ENCODE peak calls at places on chromosomes 13 and 19, in ten cellular contexts. One of them, this sample, is unnamed.

GRCh38 chr19:2358548-2359173 is 1.4 kb upstream of the TMPRSS9 start:
- ATAC-seq in esophagus mucosa: no peak
- ATAC-seq in activated T-cell treated with anti-CD3 and anti-CD28 coated beads, Interleukin-2, amount 50 U/mL, for 4 hours: no peak
- ATAC-seq in right cardiac atrium: no peak
- ATAC-seq in stimulated activated naive B cell treated with anti-CD40 and anti-IgM and Interleukin-4, amounts not matched to agents 10 μg/mL and 1 μg/mL and 100 μg/mL, for 72 hours: no peak
- ATAC-seq in B cell: no peak
- ATAC-seq in left lobe of liver: no peak
- ATAC-seq in activated CD8-positive, alpha-beta T cell treated with anti-CD3 and anti-CD28 coated beads for 36 hours: no peak
- ATAC-seq in activated naive CD8-positive, alpha-beta T cell treated with anti-CD3 and anti-CD28 coated beads, Interleukin-2, amount 10 ng/mL, durations not matched to agents 7 days and 5 days: no peak
- ATAC-seq in lower lobe of right lung: no peak
- ATAC-seq in this sample: no peak

GRCh38 chr19:7729831-7730285 is 2.1 kb downstream of the CLEC4G start:
- ATAC-seq in activated naive CD8-positive, alpha-beta T cell treated with anti-CD3 and anti-CD28 coated beads, Interleukin-2, amount 10 ng/mL, durations not matched to agents 7 days and 5 days: no peak
- ATAC-seq in activated T-cell treated with anti-CD3 and anti-CD28 coated beads, Interleukin-2, amount 50 U/mL, for 4 hours: peak
- ATAC-seq in activated CD8-positive, alpha-beta T cell treated with anti-CD3 and anti-CD28 coated beads for 36 hours: peak
- ATAC-seq in lower lobe of right lung: no peak
- ATAC-seq in right cardiac atrium: no peak
- ATAC-seq in left lobe of liver: no peak
- ATAC-seq in B cell: peak
- ATAC-seq in stimulated activated naive B cell treated with anti-CD40 and anti-IgM and Interleukin-4, amounts not matched to agents 10 μg/mL and 1 μg/mL and 100 μg/mL, for 72 hours: peak
- ATAC-seq in esophagus mucosa: no peak
- ATAC-seq in this sample: no peak

GRCh38 chr13:26541678-26542553 is 15.6 kb upstream of the WASF3 start:
- ATAC-seq in left lobe of liver: no peak
- ATAC-seq in activated T-cell treated with anti-CD3 and anti-CD28 coated beads, Interleukin-2, amount 50 U/mL, for 4 hours: no peak
- ATAC-seq in lower lobe of right lung: peak
- ATAC-seq in stimulated activated naive B cell treated with anti-CD40 and anti-IgM and Interleukin-4, amounts not matched to agents 10 μg/mL and 1 μg/mL and 100 μg/mL, for 72 hours: no peak
- ATAC-seq in esophagus mucosa: no peak
- ATAC-seq in activated CD8-positive, alpha-beta T cell treated with anti-CD3 and anti-CD28 coated beads for 36 hours: no peak
- ATAC-seq in right cardiac atrium: no peak
- ATAC-seq in activated naive CD8-positive, alpha-beta T cell treated with anti-CD3 and anti-CD28 coated beads, Interleukin-2, amount 10 ng/mL, durations not matched to agents 7 days and 5 days: no peak
- ATAC-seq in B cell: no peak
- ATAC-seq in this sample: no peak

GRCh38 chr19:954672-955494 is 29.0 kb downstream of the ARID3A start:
- ATAC-seq in esophagus mucosa: no peak
- ATAC-seq in stimulated activated naive B cell treated with anti-CD40 and anti-IgM and Interleukin-4, amounts not matched to agents 10 μg/mL and 1 μg/mL and 100 μg/mL, for 72 hours: peak
- ATAC-seq in activated T-cell treated with anti-CD3 and anti-CD28 coated beads, Interleukin-2, amount 50 U/mL, for 4 hours: no peak
- ATAC-seq in B cell: peak
- ATAC-seq in right cardiac atrium: peak
- ATAC-seq in lower lobe of right lung: no peak
- ATAC-seq in activated CD8-positive, alpha-beta T cell treated with anti-CD3 and anti-CD28 coated beads for 36 hours: peak
- ATAC-seq in left lobe of liver: no peak
- ATAC-seq in activated naive CD8-positive, alpha-beta T cell treated with anti-CD3 and anti-CD28 coated beads, Interleukin-2, amount 10 ng/mL, durations not matched to agents 7 days and 5 days: no peak
- ATAC-seq in this sample: peak

GRCh38 chr19:29290853-29291252 is 77.9 kb upstream of the UQCRFS1 start:
- ATAC-seq in right cardiac atrium: no peak
- ATAC-seq in stimulated activated naive B cell treated with anti-CD40 and anti-IgM and Interleukin-4, amounts not matched to agents 10 μg/mL and 1 μg/mL and 100 μg/mL, for 72 hours: no peak
- ATAC-seq in activated T-cell treated with anti-CD3 and anti-CD28 coated beads, Interleukin-2, amount 50 U/mL, for 4 hours: no peak
- ATAC-seq in left lobe of liver: no peak
- ATAC-seq in activated naive CD8-positive, alpha-beta T cell treated with anti-CD3 and anti-CD28 coated beads, Interleukin-2, amount 10 ng/mL, durations not matched to agents 7 days and 5 days: no peak
- ATAC-seq in activated CD8-positive, alpha-beta T cell treated with anti-CD3 and anti-CD28 coated beads for 36 hours: no peak
- ATAC-seq in esophagus mucosa: no peak
- ATAC-seq in B cell: no peak
- ATAC-seq in lower lobe of right lung: no peak
- ATAC-seq in this sample: no peak

GRCh38 chr19:37991841-37992248 is 84.8 kb downstream of the SIPA1L3 start:
- ATAC-seq in stimulated activated naive B cell treated with anti-CD40 and anti-IgM and Interleukin-4, amounts not matched to agents 10 μg/mL and 1 μg/mL and 100 μg/mL, for 72 hours: peak
- ATAC-seq in right cardiac atrium: no peak
- ATAC-seq in activated naive CD8-positive, alpha-beta T cell treated with anti-CD3 and anti-CD28 coated beads, Interleukin-2, amount 10 ng/mL, durations not matched to agents 7 days and 5 days: no peak
- ATAC-seq in lower lobe of right lung: peak
- ATAC-seq in esophagus mucosa: peak
- ATAC-seq in activated T-cell treated with anti-CD3 and anti-CD28 coated beads, Interleukin-2, amount 50 U/mL, for 4 hours: no peak
- ATAC-seq in activated CD8-positive, alpha-beta T cell treated with anti-CD3 and anti-CD28 coated beads for 36 hours: no peak
- ATAC-seq in B cell: peak
- ATAC-seq in left lobe of liver: no peak
- ATAC-seq in this sample: no peak

GRCh38 chr19:14555918-14556661 is 15.8 kb downstream of the NDUFB7 start:
- ATAC-seq in activated CD8-positive, alpha-beta T cell treated with anti-CD3 and anti-CD28 coated beads for 36 hours: peak
- ATAC-seq in esophagus mucosa: peak
- ATAC-seq in activated T-cell treated with anti-CD3 and anti-CD28 coated beads, Interleukin-2, amount 50 U/mL, for 4 hours: peak
- ATAC-seq in left lobe of liver: no peak
- ATAC-seq in stimulated activated naive B cell treated with anti-CD40 and anti-IgM and Interleukin-4, amounts not matched to agents 10 μg/mL and 1 μg/mL and 100 μg/mL, for 72 hours: peak
- ATAC-seq in B cell: no peak
- ATAC-seq in right cardiac atrium: no peak
- ATAC-seq in lower lobe of right lung: peak
- ATAC-seq in activated naive CD8-positive, alpha-beta T cell treated with anti-CD3 and anti-CD28 coated beads, Interleukin-2, amount 10 ng/mL, durations not matched to agents 7 days and 5 days: peak
- ATAC-seq in this sample: peak

GRCh38 chr13:83980322-83980721 is 98.0 kb upstream of the SLITRK1 start:
- ATAC-seq in esophagus mucosa: no peak
- ATAC-seq in activated T-cell treated with anti-CD3 and anti-CD28 coated beads, Interleukin-2, amount 50 U/mL, for 4 hours: no peak
- ATAC-seq in B cell: no peak
- ATAC-seq in right cardiac atrium: no peak
- ATAC-seq in left lobe of liver: no peak
- ATAC-seq in activated CD8-positive, alpha-beta T cell treated with anti-CD3 and anti-CD28 coated beads for 36 hours: no peak
- ATAC-seq in lower lobe of right lung: no peak
- ATAC-seq in stimulated activated naive B cell treated with anti-CD40 and anti-IgM and Interleukin-4, amounts not matched to agents 10 μg/mL and 1 μg/mL and 100 μg/mL, for 72 hours: no peak
- ATAC-seq in activated naive CD8-positive, alpha-beta T cell treated with anti-CD3 and anti-CD28 coated beads, Interleukin-2, amount 10 ng/mL, durations not matched to agents 7 days and 5 days: no peak
- ATAC-seq in this sample: no peak

GRCh38 chr19:7376151-7376852 is 27.6 kb downstream of the ARHGEF18 start:
- ATAC-seq in B cell: no peak
- ATAC-seq in esophagus mucosa: no peak
- ATAC-seq in activated CD8-positive, alpha-beta T cell treated with anti-CD3 and anti-CD28 coated beads for 36 hours: no peak
- ATAC-seq in left lobe of liver: no peak
- ATAC-seq in right cardiac atrium: no peak
- ATAC-seq in activated naive CD8-positive, alpha-beta T cell treated with anti-CD3 and anti-CD28 coated beads, Interleukin-2, amount 10 ng/mL, durations not matched to agents 7 days and 5 days: no peak
- ATAC-seq in activated T-cell treated with anti-CD3 and anti-CD28 coated beads, Interleukin-2, amount 50 U/mL, for 4 hours: no peak
- ATAC-seq in lower lobe of right lung: no peak
- ATAC-seq in stimulated activated naive B cell treated with anti-CD40 and anti-IgM and Interleukin-4, amounts not matched to agents 10 μg/mL and 1 μg/mL and 100 μg/mL, for 72 hours: no peak
- ATAC-seq in this sample: no peak

GRCh38 chr13:49495783-49496762 is at the start of gene PHF11:
- ATAC-seq in left lobe of liver: peak
- ATAC-seq in stimulated activated naive B cell treated with anti-CD40 and anti-IgM and Interleukin-4, amounts not matched to agents 10 μg/mL and 1 μg/mL and 100 μg/mL, for 72 hours: peak
- ATAC-seq in lower lobe of right lung: peak
- ATAC-seq in activated T-cell treated with anti-CD3 and anti-CD28 coated beads, Interleukin-2, amount 50 U/mL, for 4 hours: peak
- ATAC-seq in esophagus mucosa: peak
- ATAC-seq in activated CD8-positive, alpha-beta T cell treated with anti-CD3 and anti-CD28 coated beads for 36 hours: peak
- ATAC-seq in activated naive CD8-positive, alpha-beta T cell treated with anti-CD3 and anti-CD28 coated beads, Interleukin-2, amount 10 ng/mL, durations not matched to agents 7 days and 5 days: peak
- ATAC-seq in right cardiac atrium: peak
- ATAC-seq in B cell: peak
- ATAC-seq in this sample: peak

GRCh38 chr19:6482343-6482686 is 728 bp upstream of the DENND1C start:
- ATAC-seq in activated naive CD8-positive, alpha-beta T cell treated with anti-CD3 and anti-CD28 coated beads, Interleukin-2, amount 10 ng/mL, durations not matched to agents 7 days and 5 days: no peak
- ATAC-seq in activated T-cell treated with anti-CD3 and anti-CD28 coated beads, Interleukin-2, amount 50 U/mL, for 4 hours: no peak
- ATAC-seq in left lobe of liver: no peak
- ATAC-seq in lower lobe of right lung: no peak
- ATAC-seq in activated CD8-positive, alpha-beta T cell treated with anti-CD3 and anti-CD28 coated beads for 36 hours: peak
- ATAC-seq in esophagus mucosa: no peak
- ATAC-seq in stimulated activated naive B cell treated with anti-CD40 and anti-IgM and Interleukin-4, amounts not matched to agents 10 μg/mL and 1 μg/mL and 100 μg/mL, for 72 hours: no peak
- ATAC-seq in right cardiac atrium: no peak
- ATAC-seq in B cell: no peak
- ATAC-seq in this sample: peak

GRCh38 chr19:46981296-46981695 is 38.3 kb upstream of the NPAS1 start:
- ATAC-seq in B cell: no peak
- ATAC-seq in stimulated activated naive B cell treated with anti-CD40 and anti-IgM and Interleukin-4, amounts not matched to agents 10 μg/mL and 1 μg/mL and 100 μg/mL, for 72 hours: no peak
- ATAC-seq in activated naive CD8-positive, alpha-beta T cell treated with anti-CD3 and anti-CD28 coated beads, Interleukin-2, amount 10 ng/mL, durations not matched to agents 7 days and 5 days: no peak
- ATAC-seq in left lobe of liver: no peak
- ATAC-seq in activated T-cell treated with anti-CD3 and anti-CD28 coated beads, Interleukin-2, amount 50 U/mL, for 4 hours: no peak
- ATAC-seq in esophagus mucosa: no peak
- ATAC-seq in lower lobe of right lung: no peak
- ATAC-seq in activated CD8-positive, alpha-beta T cell treated with anti-CD3 and anti-CD28 coated beads for 36 hours: no peak
- ATAC-seq in right cardiac atrium: no peak
- ATAC-seq in this sample: no peak

GRCh38 chr13:101291647-101292515 is 124.4 kb downstream of the NALCN start:
- ATAC-seq in B cell: no peak
- ATAC-seq in activated naive CD8-positive, alpha-beta T cell treated with anti-CD3 and anti-CD28 coated beads, Interleukin-2, amount 10 ng/mL, durations not matched to agents 7 days and 5 days: no peak
- ATAC-seq in left lobe of liver: no peak
- ATAC-seq in activated T-cell treated with anti-CD3 and anti-CD28 coated beads, Interleukin-2, amount 50 U/mL, for 4 hours: no peak
- ATAC-seq in right cardiac atrium: no peak
- ATAC-seq in lower lobe of right lung: no peak
- ATAC-seq in stimulated activated naive B cell treated with anti-CD40 and anti-IgM and Interleukin-4, amounts not matched to agents 10 μg/mL and 1 μg/mL and 100 μg/mL, for 72 hours: no peak
- ATAC-seq in activated CD8-positive, alpha-beta T cell treated with anti-CD3 and anti-CD28 coated beads for 36 hours: no peak
- ATAC-seq in esophagus mucosa: no peak
- ATAC-seq in this sample: peak

GRCh38 chr19:47813304-47813994 is 8.3 kb upstream of the CRX start:
- ATAC-seq in activated CD8-positive, alpha-beta T cell treated with anti-CD3 and anti-CD28 coated beads for 36 hours: peak
- ATAC-seq in left lobe of liver: peak
- ATAC-seq in B cell: peak
- ATAC-seq in activated T-cell treated with anti-CD3 and anti-CD28 coated beads, Interleukin-2, amount 50 U/mL, for 4 hours: peak
- ATAC-seq in stimulated activated naive B cell treated with anti-CD40 and anti-IgM and Interleukin-4, amounts not matched to agents 10 μg/mL and 1 μg/mL and 100 μg/mL, for 72 hours: peak
- ATAC-seq in lower lobe of right lung: peak
- ATAC-seq in esophagus mucosa: peak
- ATAC-seq in right cardiac atrium: peak
- ATAC-seq in activated naive CD8-positive, alpha-beta T cell treated with anti-CD3 and anti-CD28 coated beads, Interleukin-2, amount 10 ng/mL, durations not matched to agents 7 days and 5 days: peak
- ATAC-seq in this sample: peak

GRCh38 chr19:9835507-9835949 is 410 bp downstream of the PIN1 start:
- ATAC-seq in activated naive CD8-positive, alpha-beta T cell treated with anti-CD3 and anti-CD28 coated beads, Interleukin-2, amount 10 ng/mL, durations not matched to agents 7 days and 5 days: no peak
- ATAC-seq in activated T-cell treated with anti-CD3 and anti-CD28 coated beads, Interleukin-2, amount 50 U/mL, for 4 hours: peak
- ATAC-seq in stimulated activated naive B cell treated with anti-CD40 and anti-IgM and Interleukin-4, amounts not matched to agents 10 μg/mL and 1 μg/mL and 100 μg/mL, for 72 hours: peak
- ATAC-seq in left lobe of liver: peak
- ATAC-seq in esophagus mucosa: peak
- ATAC-seq in activated CD8-positive, alpha-beta T cell treated with anti-CD3 and anti-CD28 coated beads for 36 hours: no peak
- ATAC-seq in B cell: no peak
- ATAC-seq in lower lobe of right lung: peak
- ATAC-seq in right cardiac atrium: no peak
- ATAC-seq in this sample: peak

GRCh38 chr13:66859934-66860867 is 369.9 kb downstream of the PCDH9 start:
- ATAC-seq in right cardiac atrium: peak
- ATAC-seq in activated T-cell treated with anti-CD3 and anti-CD28 coated beads, Interleukin-2, amount 50 U/mL, for 4 hours: no peak
- ATAC-seq in activated naive CD8-positive, alpha-beta T cell treated with anti-CD3 and anti-CD28 coated beads, Interleukin-2, amount 10 ng/mL, durations not matched to agents 7 days and 5 days: no peak
- ATAC-seq in lower lobe of right lung: peak
- ATAC-seq in stimulated activated naive B cell treated with anti-CD40 and anti-IgM and Interleukin-4, amounts not matched to agents 10 μg/mL and 1 μg/mL and 100 μg/mL, for 72 hours: no peak
- ATAC-seq in B cell: no peak
- ATAC-seq in activated CD8-positive, alpha-beta T cell treated with anti-CD3 and anti-CD28 coated beads for 36 hours: no peak
- ATAC-seq in left lobe of liver: no peak
- ATAC-seq in esophagus mucosa: no peak
- ATAC-seq in this sample: no peak

GRCh38 chr13:48302920-48303330 is 626 bp upstream of the RB1 start:
- ATAC-seq in activated CD8-positive, alpha-beta T cell treated with anti-CD3 and anti-CD28 coated beads for 36 hours: no peak
- ATAC-seq in right cardiac atrium: no peak
- ATAC-seq in left lobe of liver: no peak
- ATAC-seq in stimulated activated naive B cell treated with anti-CD40 and anti-IgM and Interleukin-4, amounts not matched to agents 10 μg/mL and 1 μg/mL and 100 μg/mL, for 72 hours: peak
- ATAC-seq in B cell: no peak
- ATAC-seq in esophagus mucosa: peak
- ATAC-seq in lower lobe of right lung: peak
- ATAC-seq in activated T-cell treated with anti-CD3 and anti-CD28 coated beads, Interleukin-2, amount 50 U/mL, for 4 hours: no peak
- ATAC-seq in activated naive CD8-positive, alpha-beta T cell treated with anti-CD3 and anti-CD28 coated beads, Interleukin-2, amount 10 ng/mL, durations not matched to agents 7 days and 5 days: no peak
- ATAC-seq in this sample: no peak

GRCh38 chr19:10001899-10002298 is 8.4 kb downstream of the COL5A3 start:
- ATAC-seq in left lobe of liver: peak
- ATAC-seq in activated naive CD8-positive, alpha-beta T cell treated with anti-CD3 and anti-CD28 coated beads, Interleukin-2, amount 10 ng/mL, durations not matched to agents 7 days and 5 days: no peak
- ATAC-seq in activated CD8-positive, alpha-beta T cell treated with anti-CD3 and anti-CD28 coated beads for 36 hours: no peak
- ATAC-seq in right cardiac atrium: peak
- ATAC-seq in esophagus mucosa: no peak
- ATAC-seq in lower lobe of right lung: no peak
- ATAC-seq in activated T-cell treated with anti-CD3 and anti-CD28 coated beads, Interleukin-2, amount 50 U/mL, for 4 hours: no peak
- ATAC-seq in B cell: no peak
- ATAC-seq in stimulated activated naive B cell treated with anti-CD40 and anti-IgM and Interleukin-4, amounts not matched to agents 10 μg/mL and 1 μg/mL and 100 μg/mL, for 72 hours: no peak
- ATAC-seq in this sample: no peak

GRCh38 chr13:45464687-45465453 is at the start of gene COG3:
- ATAC-seq in activated T-cell treated with anti-CD3 and anti-CD28 coated beads, Interleukin-2, amount 50 U/mL, for 4 hours: peak
- ATAC-seq in activated CD8-positive, alpha-beta T cell treated with anti-CD3 and anti-CD28 coated beads for 36 hours: peak
- ATAC-seq in B cell: peak
- ATAC-seq in lower lobe of right lung: peak
- ATAC-seq in left lobe of liver: peak
- ATAC-seq in right cardiac atrium: peak
- ATAC-seq in stimulated activated naive B cell treated with anti-CD40 and anti-IgM and Interleukin-4, amounts not matched to agents 10 μg/mL and 1 μg/mL and 100 μg/mL, for 72 hours: peak
- ATAC-seq in esophagus mucosa: peak
- ATAC-seq in activated naive CD8-positive, alpha-beta T cell treated with anti-CD3 and anti-CD28 coated beads, Interleukin-2, amount 10 ng/mL, durations not matched to agents 7 days and 5 days: peak
- ATAC-seq in this sample: peak

GRCh38 chr19:35124098-35125060 is 8.8 kb downstream of the FXYD3 start:
- ATAC-seq in stimulated activated naive B cell treated with anti-CD40 and anti-IgM and Interleukin-4, amounts not matched to agents 10 μg/mL and 1 μg/mL and 100 μg/mL, for 72 hours: peak
- ATAC-seq in lower lobe of right lung: peak
- ATAC-seq in left lobe of liver: peak
- ATAC-seq in esophagus mucosa: peak
- ATAC-seq in activated T-cell treated with anti-CD3 and anti-CD28 coated beads, Interleukin-2, amount 50 U/mL, for 4 hours: peak
- ATAC-seq in activated CD8-positive, alpha-beta T cell treated with anti-CD3 and anti-CD28 coated beads for 36 hours: peak
- ATAC-seq in B cell: peak
- ATAC-seq in right cardiac atrium: peak
- ATAC-seq in activated naive CD8-positive, alpha-beta T cell treated with anti-CD3 and anti-CD28 coated beads, Interleukin-2, amount 10 ng/mL, durations not matched to agents 7 days and 5 days: peak
- ATAC-seq in this sample: peak

GRCh38 chr13:39956036-39956435 is 300.6 kb downstream of the COG6 start:
- ATAC-seq in stimulated activated naive B cell treated with anti-CD40 and anti-IgM and Interleukin-4, amounts not matched to agents 10 μg/mL and 1 μg/mL and 100 μg/mL, for 72 hours: peak
- ATAC-seq in lower lobe of right lung: no peak
- ATAC-seq in activated naive CD8-positive, alpha-beta T cell treated with anti-CD3 and anti-CD28 coated beads, Interleukin-2, amount 10 ng/mL, durations not matched to agents 7 days and 5 days: peak
- ATAC-seq in left lobe of liver: no peak
- ATAC-seq in activated T-cell treated with anti-CD3 and anti-CD28 coated beads, Interleukin-2, amount 50 U/mL, for 4 hours: peak
- ATAC-seq in esophagus mucosa: no peak
- ATAC-seq in right cardiac atrium: no peak
- ATAC-seq in B cell: peak
- ATAC-seq in activated CD8-positive, alpha-beta T cell treated with anti-CD3 and anti-CD28 coated beads for 36 hours: peak
- ATAC-seq in this sample: peak

GRCh38 chr13:48210178-48210577 is 22.8 kb upstream of the ITM2B start:
- ATAC-seq in right cardiac atrium: no peak
- ATAC-seq in activated T-cell treated with anti-CD3 and anti-CD28 coated beads, Interleukin-2, amount 50 U/mL, for 4 hours: peak
- ATAC-seq in activated CD8-positive, alpha-beta T cell treated with anti-CD3 and anti-CD28 coated beads for 36 hours: peak
- ATAC-seq in esophagus mucosa: peak
- ATAC-seq in lower lobe of right lung: peak
- ATAC-seq in activated naive CD8-positive, alpha-beta T cell treated with anti-CD3 and anti-CD28 coated beads, Interleukin-2, amount 10 ng/mL, durations not matched to agents 7 days and 5 days: no peak
- ATAC-seq in left lobe of liver: no peak
- ATAC-seq in stimulated activated naive B cell treated with anti-CD40 and anti-IgM and Interleukin-4, amounts not matched to agents 10 μg/mL and 1 μg/mL and 100 μg/mL, for 72 hours: peak
- ATAC-seq in B cell: no peak
- ATAC-seq in this sample: peak

GRCh38 chr19:44759083-44759804 is 10.7 kb downstream of the BCL3 start:
- ATAC-seq in stimulated activated naive B cell treated with anti-CD40 and anti-IgM and Interleukin-4, amounts not matched to agents 10 μg/mL and 1 μg/mL and 100 μg/mL, for 72 hours: no peak
- ATAC-seq in activated naive CD8-positive, alpha-beta T cell treated with anti-CD3 and anti-CD28 coated beads, Interleukin-2, amount 10 ng/mL, durations not matched to agents 7 days and 5 days: no peak
- ATAC-seq in left lobe of liver: no peak
- ATAC-seq in right cardiac atrium: no peak
- ATAC-seq in B cell: no peak
- ATAC-seq in activated T-cell treated with anti-CD3 and anti-CD28 coated beads, Interleukin-2, amount 50 U/mL, for 4 hours: no peak
- ATAC-seq in activated CD8-positive, alpha-beta T cell treated with anti-CD3 and anti-CD28 coated beads for 36 hours: no peak
- ATAC-seq in lower lobe of right lung: no peak
- ATAC-seq in esophagus mucosa: no peak
- ATAC-seq in this sample: no peak

GRCh38 chr19:3470500-3471128 is 9.7 kb downstream of the SMIM24 start:
- ATAC-seq in stimulated activated naive B cell treated with anti-CD40 and anti-IgM and Interleukin-4, amounts not matched to agents 10 μg/mL and 1 μg/mL and 100 μg/mL, for 72 hours: no peak
- ATAC-seq in activated naive CD8-positive, alpha-beta T cell treated with anti-CD3 and anti-CD28 coated beads, Interleukin-2, amount 10 ng/mL, durations not matched to agents 7 days and 5 days: no peak
- ATAC-seq in activated T-cell treated with anti-CD3 and anti-CD28 coated beads, Interleukin-2, amount 50 U/mL, for 4 hours: no peak
- ATAC-seq in esophagus mucosa: no peak
- ATAC-seq in activated CD8-positive, alpha-beta T cell treated with anti-CD3 and anti-CD28 coated beads for 36 hours: no peak
- ATAC-seq in right cardiac atrium: peak
- ATAC-seq in B cell: no peak
- ATAC-seq in lower lobe of right lung: peak
- ATAC-seq in left lobe of liver: no peak
- ATAC-seq in this sample: no peak